ENCODE peak calls at places on chromosomes 13 and 19, in six cellular contexts. One of them, this sample, is unnamed.

GRCh38 chr13:79401259-79402071 is 4.6 kb downstream of the RBM26 start:
- DNase-seq in HCT116: no peak
- DNase-seq in K562: no peak
- DNase-seq in GM12878: no peak
- DNase-seq in HepG2: no peak
- DNase-seq in SK-N-SH: no peak
- DNase-seq in this sample: no peak

GRCh38 chr13:91962946-91963345 is 564.5 kb downstream of the GPC5 start:
- DNase-seq in K562: no peak
- DNase-seq in HCT116: no peak
- DNase-seq in SK-N-SH: no peak
- DNase-seq in HepG2: no peak
- DNase-seq in GM12878: no peak
- DNase-seq in this sample: no peak

GRCh38 chr19:11736696-11737095 is 2.0 kb downstream of the ZNF823 start:
- DNase-seq in K562: peak
- DNase-seq in HCT116: no peak
- DNase-seq in HepG2: no peak
- DNase-seq in GM12878: peak
- DNase-seq in SK-N-SH: peak
- DNase-seq in this sample: no peak

GRCh38 chr19:21202865-21203494 is 61.1 kb downstream of the ZNF431 start:
- DNase-seq in K562: peak
- DNase-seq in SK-N-SH: peak
- DNase-seq in GM12878: peak
- DNase-seq in HepG2: no peak
- DNase-seq in HCT116: peak
- DNase-seq in this sample: peak

GRCh38 chr13:60759499-60759898 is 362.5 kb downstream of the TDRD3 start:
- DNase-seq in GM12878: no peak
- DNase-seq in HepG2: peak
- DNase-seq in HCT116: no peak
- DNase-seq in SK-N-SH: peak
- DNase-seq in K562: no peak
- DNase-seq in this sample: no peak

GRCh38 chr13:23673354-23673753 is 103.1 kb downstream of the TNFRSF19 start:
- DNase-seq in K562: no peak
- DNase-seq in SK-N-SH: no peak
- DNase-seq in GM12878: no peak
- DNase-seq in HCT116: no peak
- DNase-seq in HepG2: no peak
- DNase-seq in this sample: no peak

GRCh38 chr19:4589579-4590410 is 30.3 kb upstream of the SEMA6B start:
- DNase-seq in HepG2: peak
- DNase-seq in GM12878: no peak
- DNase-seq in SK-N-SH: peak
- DNase-seq in K562: peak
- DNase-seq in HCT116: no peak
- DNase-seq in this sample: no peak

GRCh38 chr13:95530178-95530577 is 22.3 kb upstream of the CLDN10 start:
- DNase-seq in HepG2: peak
- DNase-seq in SK-N-SH: no peak
- DNase-seq in HCT116: no peak
- DNase-seq in GM12878: no peak
- DNase-seq in K562: no peak
- DNase-seq in this sample: no peak

GRCh38 chr19:17790059-17790780 is 4.7 kb upstream of the B3GNT3 start:
- DNase-seq in K562: no peak
- DNase-seq in HepG2: no peak
- DNase-seq in SK-N-SH: no peak
- DNase-seq in HCT116: peak
- DNase-seq in GM12878: no peak
- DNase-seq in this sample: no peak

GRCh38 chr13:49113526-49114286 is 106.4 kb upstream of the MLNR start:
- DNase-seq in SK-N-SH: no peak
- DNase-seq in HCT116: no peak
- DNase-seq in K562: no peak
- DNase-seq in GM12878: no peak
- DNase-seq in HepG2: peak
- DNase-seq in this sample: no peak

GRCh38 chr19:40433391-40434216 is 7.8 kb upstream of the SERTAD1 start:
- DNase-seq in GM12878: no peak
- DNase-seq in HCT116: no peak
- DNase-seq in SK-N-SH: peak
- DNase-seq in HepG2: peak
- DNase-seq in K562: peak
- DNase-seq in this sample: no peak

GRCh38 chr13:103351035-103351828 is 285.0 kb upstream of the SLC10A2 start:
- DNase-seq in HCT116: no peak
- DNase-seq in HepG2: no peak
- DNase-seq in GM12878: no peak
- DNase-seq in SK-N-SH: no peak
- DNase-seq in K562: no peak
- DNase-seq in this sample: peak

GRCh38 chr19:8209965-8210659 is 942 bp downstream of the CERS4 start:
- DNase-seq in SK-N-SH: no peak
- DNase-seq in GM12878: no peak
- DNase-seq in K562: no peak
- DNase-seq in HCT116: no peak
- DNase-seq in HepG2: no peak
- DNase-seq in this sample: no peak

GRCh38 chr19:46489445-46490272 is 6.0 kb downstream of the PNMA8B start:
- DNase-seq in HCT116: no peak
- DNase-seq in GM12878: no peak
- DNase-seq in HepG2: no peak
- DNase-seq in K562: peak
- DNase-seq in SK-N-SH: peak
- DNase-seq in this sample: no peak

GRCh38 chr19:57267294-57267693 is 13.0 kb upstream of the ZNF460 start:
- DNase-seq in SK-N-SH: no peak
- DNase-seq in GM12878: no peak
- DNase-seq in K562: no peak
- DNase-seq in HepG2: no peak
- DNase-seq in HCT116: no peak
- DNase-seq in this sample: no peak

GRCh38 chr13:32962342-32962741 is 53.9 kb upstream of the KL start:
- DNase-seq in SK-N-SH: no peak
- DNase-seq in HCT116: no peak
- DNase-seq in GM12878: no peak
- DNase-seq in K562: no peak
- DNase-seq in HepG2: no peak
- DNase-seq in this sample: no peak

GRCh38 chr19:33108161-33108560 is 23.8 kb upstream of the WDR88 start:
- DNase-seq in K562: no peak
- DNase-seq in HCT116: no peak
- DNase-seq in GM12878: no peak
- DNase-seq in HepG2: no peak
- DNase-seq in SK-N-SH: no peak
- DNase-seq in this sample: no peak

GRCh38 chr13:112734696-112735547 is 45.1 kb downstream of the ATP11A start:
- DNase-seq in K562: no peak
- DNase-seq in HepG2: no peak
- DNase-seq in SK-N-SH: no peak
- DNase-seq in HCT116: no peak
- DNase-seq in GM12878: no peak
- DNase-seq in this sample: no peak

GRCh38 chr13:91313103-91313502 is 34.4 kb upstream of the MIR17HG start:
- DNase-seq in HepG2: peak
- DNase-seq in SK-N-SH: peak
- DNase-seq in K562: peak
- DNase-seq in HCT116: no peak
- DNase-seq in GM12878: no peak
- DNase-seq in this sample: no peak

GRCh38 chr19:21877976-21878375 is 42.0 kb upstream of the ZNF43 start:
- DNase-seq in HCT116: no peak
- DNase-seq in HepG2: no peak
- DNase-seq in K562: no peak
- DNase-seq in GM12878: no peak
- DNase-seq in SK-N-SH: no peak
- DNase-seq in this sample: no peak

GRCh38 chr13:31107109-31107508 is 54.6 kb downstream of the HSPH1 start:
- DNase-seq in SK-N-SH: peak
- DNase-seq in HCT116: no peak
- DNase-seq in K562: no peak
- DNase-seq in GM12878: no peak
- DNase-seq in HepG2: no peak
- DNase-seq in this sample: no peak

GRCh38 chr13:31105856-31106255 is 55.8 kb downstream of the HSPH1 start:
- DNase-seq in GM12878: no peak
- DNase-seq in K562: no peak
- DNase-seq in HepG2: no peak
- DNase-seq in SK-N-SH: no peak
- DNase-seq in HCT116: no peak
- DNase-seq in this sample: no peak

GRCh38 chr13:31101511-31102170 is 60.1 kb downstream of the HSPH1 start:
- DNase-seq in HepG2: no peak
- DNase-seq in HCT116: no peak
- DNase-seq in GM12878: no peak
- DNase-seq in SK-N-SH: no peak
- DNase-seq in K562: no peak
- DNase-seq in this sample: no peak

GRCh38 chr13:31100721-31101120 is 61.0 kb downstream of the HSPH1 start:
- DNase-seq in SK-N-SH: no peak
- DNase-seq in K562: no peak
- DNase-seq in HCT116: no peak
- DNase-seq in GM12878: no peak
- DNase-seq in HepG2: no peak
- DNase-seq in this sample: no peak

GRCh38 chr13:31105020-31105800 is 56.5 kb downstream of the HSPH1 start:
- DNase-seq in HCT116: no peak
- DNase-seq in SK-N-SH: no peak
- DNase-seq in K562: no peak
- DNase-seq in GM12878: no peak
- DNase-seq in HepG2: no peak
- DNase-seq in this sample: no peak
- TF ChIP-seq MAX in HCT116: no peak
- TF ChIP-seq MAX in SK-N-SH: no peak
- TF ChIP-seq MAX in K562: no peak
- TF ChIP-seq MAX in GM12878: no peak
- TF ChIP-seq MAX in HepG2: no peak
- TF ChIP-seq MAX in this sample: no peak

DNA sequence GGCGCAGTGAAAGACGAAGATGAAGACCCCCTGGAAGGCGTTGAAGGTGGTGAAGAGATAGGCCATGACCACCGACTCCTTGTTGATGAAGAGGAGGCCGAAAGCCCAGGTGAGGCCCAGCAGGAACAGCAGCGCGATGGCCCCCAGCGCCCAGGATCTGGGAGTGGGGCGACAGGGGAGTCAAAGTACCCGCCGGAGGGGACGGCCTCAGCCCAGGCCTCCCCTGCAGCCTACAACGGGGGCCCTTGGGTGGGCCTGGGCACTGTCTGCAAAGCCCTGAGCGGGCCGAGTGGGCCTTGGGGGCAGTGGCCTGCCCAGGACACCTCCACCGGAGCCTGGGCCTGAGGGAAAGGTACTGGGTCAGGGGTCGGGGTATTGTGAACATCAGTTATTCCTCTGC is 19.0 kb upstream of the ASF1B start:
- DNase-seq in K562: no peak
- DNase-seq in HepG2: no peak
- DNase-seq in GM12878: no peak
- DNase-seq in SK-N-SH: peak
- DNase-seq in HCT116: no peak
- DNase-seq in this sample: no peak
- TF ChIP-seq SIN3A in K562: no peak
- TF ChIP-seq SIN3A in HepG2: no peak
- TF ChIP-seq SIN3A in GM12878: no peak
- TF ChIP-seq SIN3A in SK-N-SH: no peak
- TF ChIP-seq SIN3A in HCT116: no peak
- TF ChIP-seq SIN3A in this sample: no peak

DNA sequence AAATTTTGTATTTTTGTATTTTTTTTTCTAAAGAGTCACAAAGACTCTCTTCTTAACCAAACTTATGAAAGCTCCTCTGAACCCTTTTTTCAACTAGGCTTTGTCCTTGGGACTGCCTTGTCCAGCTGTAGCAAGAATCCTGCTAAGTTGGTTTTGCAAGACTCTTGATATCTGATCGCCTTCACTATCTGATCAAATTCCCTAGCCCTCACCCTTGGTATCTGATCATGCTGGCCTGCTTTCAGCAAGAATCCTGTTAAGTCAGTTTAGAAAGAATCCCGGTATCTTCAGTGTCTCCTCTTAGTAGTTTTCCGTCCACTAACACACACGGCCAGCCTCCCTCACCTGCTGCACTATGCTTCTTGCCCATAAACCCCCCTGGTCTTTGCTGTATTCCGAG is 1.9 kb upstream of the SIGLEC5 start:
- DNase-seq in GM12878: no peak
- DNase-seq in HCT116: no peak
- DNase-seq in SK-N-SH: no peak
- DNase-seq in K562: no peak
- DNase-seq in HepG2: no peak
- DNase-seq in this sample: no peak
- TF ChIP-seq MAX in GM12878: no peak
- TF ChIP-seq MAX in HCT116: no peak
- TF ChIP-seq MAX in SK-N-SH: no peak
- TF ChIP-seq MAX in K562: no peak
- TF ChIP-seq MAX in HepG2: no peak
- TF ChIP-seq MAX in this sample: no peak

DNA sequence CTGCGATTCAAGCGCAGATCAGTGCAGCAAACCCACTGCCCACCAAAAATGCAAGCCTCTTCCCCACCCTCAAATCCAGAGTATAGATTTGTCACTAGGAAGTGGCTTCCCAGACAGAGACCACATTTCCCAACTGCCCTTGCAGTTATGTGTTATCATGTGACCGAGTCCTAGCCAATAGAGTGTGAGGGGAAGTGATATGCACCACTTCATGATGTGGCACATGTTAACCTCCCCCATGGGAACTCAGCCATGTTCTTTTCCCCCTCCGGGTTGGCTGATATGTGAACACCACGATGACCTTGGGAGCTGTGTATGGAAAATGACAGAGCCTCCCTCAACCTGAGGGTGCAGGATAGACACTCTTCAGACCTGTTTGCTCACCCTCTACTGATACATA is 50.8 kb downstream of the MBD3L2B start:
- DNase-seq in GM12878: no peak
- DNase-seq in HCT116: peak
- DNase-seq in HepG2: no peak
- DNase-seq in K562: peak
- DNase-seq in SK-N-SH: peak
- DNase-seq in this sample: no peak
- TF ChIP-seq SIN3A in GM12878: no peak
- TF ChIP-seq SIN3A in HCT116: no peak
- TF ChIP-seq SIN3A in HepG2: no peak
- TF ChIP-seq SIN3A in K562: no peak
- TF ChIP-seq SIN3A in SK-N-SH: no peak
- TF ChIP-seq SIN3A in this sample: no peak

DNA sequence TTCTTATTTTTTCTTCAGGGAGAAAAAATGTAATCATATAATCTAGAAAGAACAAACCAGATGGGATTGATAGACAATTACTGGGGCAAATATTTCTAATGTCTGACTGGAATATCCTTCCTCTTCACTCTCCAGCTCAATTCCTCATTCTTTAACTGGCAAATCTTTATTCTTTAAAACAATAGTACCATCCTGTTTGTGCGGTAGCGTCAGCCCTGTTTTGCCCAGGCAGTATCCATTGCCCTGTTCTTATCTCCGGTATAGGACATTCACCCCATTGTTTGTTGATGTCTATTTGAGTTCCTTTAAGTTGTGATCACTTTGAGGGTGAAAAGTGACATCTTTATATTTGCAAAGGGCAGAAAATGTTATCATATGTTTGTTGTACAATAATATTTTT is 185.4 kb downstream of the POSTN start:
- DNase-seq in HCT116: no peak
- DNase-seq in HepG2: no peak
- DNase-seq in GM12878: no peak
- DNase-seq in SK-N-SH: no peak
- DNase-seq in K562: no peak
- DNase-seq in this sample: no peak
- TF ChIP-seq MAX in HCT116: no peak
- TF ChIP-seq MAX in HepG2: no peak
- TF ChIP-seq MAX in GM12878: no peak
- TF ChIP-seq MAX in SK-N-SH: no peak
- TF ChIP-seq MAX in K562: no peak
- TF ChIP-seq MAX in this sample: no peak